ENCODE peak calls at places on chromosomes 12 and 14, in seven cellular contexts. Y is T1000; T is stimulated activated CD4-positive, alpha-beta T cell treated with anti-CD3 and anti-CD28 coated beads, Interleukin-1b, Interleukin-23, amount 100 ng/mL, for 4 hours; F is heart left ventricle; D is fibroblast of mammary gland; L is IMR-90; A is fibroblast of lung. M is an unnamed sample.

GRCh38 chr14:92961567-92961855 is 38.6 kb downstream of the CHGA start:
- DNase-seq in Y (no peak), D (no peak), T (no peak), F (peak), L (no peak), A (no peak), M (no peak)

GRCh38 chr12:121188227-121188626 is 21.7 kb upstream of the P2RX4 start:
- DNase-seq in F (no peak), T (no peak), A (no peak), D (no peak), Y (no peak), L (no peak), M (no peak)

GRCh38 chr12:103877934-103878510 is 37.0 kb upstream of the NT5DC3 start:
- DNase-seq in Y (peak), T (peak), D (peak), L (peak), F (no peak), A (peak), M (peak)

GRCh38 chr12:129208566-129208965 is 355.3 kb downstream of the GLT1D1 start:
- DNase-seq in Y (no peak), D (no peak), L (no peak), T (no peak), F (no peak), A (peak), M (no peak)

GRCh38 chr12:115072712-115073111 is 388.7 kb upstream of the TBX3 start:
- DNase-seq in L (no peak), A (no peak), F (no peak), T (no peak), D (no peak), Y (no peak), M (peak)

GRCh38 chr12:123109319-123109772 is 41.5 kb downstream of the PITPNM2 start:
- DNase-seq in Y (no peak), F (peak), D (no peak), A (no peak), T (no peak), L (no peak), M (no peak)

GRCh38 chr12:48973992-48974673 is 2.6 kb upstream of the WNT10B start:
- DNase-seq in F (peak), T (no peak), A (peak), L (peak), D (peak), Y (no peak), M (peak)

GRCh38 chr14:96424104-96424989 is 32.4 kb downstream of the AK7 start:
- DNase-seq in A (peak), Y (no peak), T (peak), F (peak), L (peak), D (peak), M (no peak)

GRCh38 chr12:88325076-88325827 is 183.1 kb downstream of the TMTC3 start:
- DNase-seq in A (peak), L (peak), T (no peak), F (no peak), D (peak), Y (peak), M (no peak)

GRCh38 chr14:52040598-52040997 is 28.3 kb downstream of the NID2 start:
- DNase-seq in F (no peak), T (no peak), A (no peak), D (no peak), L (no peak), Y (no peak), M (no peak)

GRCh38 chr12:52203126-52203921 is 11.5 kb upstream of the KRT80 start:
- DNase-seq in L (peak), T (no peak), F (peak), A (peak), D (peak), Y (no peak), M (peak)

GRCh38 chr12:1435456-1435855 is 158.9 kb downstream of the FBXL14 start:
- DNase-seq in T (no peak), A (peak), F (no peak), L (peak), D (peak), Y (no peak), M (no peak)

GRCh38 chr12:94207467-94208432 is 59.4 kb downstream of the PLXNC1 start:
- DNase-seq in D (peak), T (peak), F (no peak), Y (no peak), L (no peak), A (peak), M (peak)

GRCh38 chr14:64945431-64945830 is 2.9 kb upstream of the GPX2 start:
- DNase-seq in A (no peak), Y (no peak), D (no peak), L (no peak), T (no peak), F (no peak), M (no peak)

GRCh38 chr12:49187184-49187583 is 1.7 kb downstream of the TUBA1A start:
- DNase-seq in Y (no peak), F (no peak), T (no peak), D (peak), A (peak), L (peak), M (no peak)

GRCh38 chr12:20798561-20798960 is 11.9 kb upstream of the SLCO1B3 start:
- DNase-seq in A (peak), Y (no peak), L (no peak), T (no peak), F (no peak), D (peak), M (no peak)

GRCh38 chr14:81677736-81678135 is 144.1 kb upstream of the SEL1L start:
- DNase-seq in A (no peak), T (no peak), Y (no peak), L (no peak), F (no peak), D (no peak), M (no peak)

GRCh38 chr14:38079268-38079667 is 128.4 kb upstream of the SSTR1 start:
- DNase-seq in T (no peak), D (peak), L (peak), F (no peak), Y (no peak), A (no peak), M (no peak)

GRCh38 chr14:64965356-64966000 is 6.7 kb downstream of the RAB15 start:
- DNase-seq in Y (no peak), D (no peak), A (no peak), L (no peak), T (no peak), F (no peak), M (no peak)

GRCh38 chr12:26751179-26751578 is 81.8 kb downstream of the ITPR2 start:
- DNase-seq in T (no peak), D (no peak), Y (no peak), A (no peak), F (no peak), L (no peak), M (no peak)

GRCh38 chr14:61185534-61185933 is 95.6 kb downstream of the TMEM30B start:
- DNase-seq in D (no peak), T (no peak), A (no peak), Y (no peak), L (no peak), F (no peak), M (no peak)

GRCh38 chr14:24908592-24909236 is 141.2 kb downstream of the STXBP6 start:
- DNase-seq in Y (no peak), F (no peak), T (no peak), A (no peak), D (no peak), L (no peak), M (no peak)

GRCh38 chr12:114136656-114137055 is 170.5 kb upstream of the RBM19 start:
- DNase-seq in Y (no peak), L (no peak), D (no peak), T (no peak), F (no peak), A (no peak), M (no peak)

GRCh38 chr12:114092981-114093380 is 126.9 kb upstream of the RBM19 start:
- DNase-seq in Y (no peak), L (no peak), T (no peak), F (no peak), A (no peak), D (no peak), M (no peak)

GRCh38 chr12:65279387-65280112 is 1.1 kb downstream of the MSRB3 start:
- DNase-seq in L (peak), Y (no peak), F (no peak), A (no peak), D (peak), T (no peak), M (no peak)

GRCh38 chr12:58925111-58925732 is 4.9 kb upstream of the LRIG3 start:
- DNase-seq in L (peak), Y (no peak), A (peak), F (no peak), T (no peak), D (no peak), M (no peak)

GRCh38 chr12:3165311-3165931 is 88.2 kb downstream of the TSPAN9 start:
- DNase-seq in A (no peak), T (no peak), Y (no peak), L (no peak), F (no peak), D (no peak), M (no peak)

GRCh38 chr14:81169711-81170103 is 51.1 kb downstream of the GTF2A1 start:
- DNase-seq in A (no peak), Y (no peak), T (peak), L (peak), F (peak), D (peak), M (peak)

M was measured in islet precursor cell.